ENCODE peak calls at places on chromosomes 3 and 15, in ten cellular contexts. J, S, Z, G, O, U, Y, C, Q and H are unnamed samples.

GRCh38 chr3:30044515-30044914 is 561.9 kb upstream of the TGFBR2 start:
- DNase-seq in O (no peak), Q (no peak), Y (no peak), C (no peak), Z (no peak), J (no peak), G (no peak), S (no peak), U (no peak), H (no peak)

GRCh38 chr15:57079446-57079845 is 161.0 kb downstream of the TCF12 start:
- DNase-seq in S (no peak), U (peak; percentile 42), C (no peak), Z (no peak), O (no peak), G (no peak), Y (peak; percentile 10), Q (no peak), J (peak; percentile 13), H (no peak)

GRCh38 chr3:12178091-12178820 is 19.5 kb upstream of the TIMP4 start:
- DNase-seq in J (no peak), G (no peak), C (peak; percentile 58), S (no peak), U (peak; percentile 54), O (no peak), Q (peak; percentile 63), Z (peak; percentile 66), Y (no peak), H (no peak)

GRCh38 chr3:72475258-72476138 is 372.7 kb downstream of the SHQ1 start:
- DNase-seq in Q (no peak), Y (no peak), U (no peak), J (no peak), Z (no peak), S (no peak), G (no peak), C (no peak), O (no peak), H (no peak)

GRCh38 chr15:52362497-52362896 is 66.9 kb upstream of the MYO5C start:
- DNase-seq in O (no peak), Y (no peak), Z (peak; percentile 92), C (peak; percentile 73), S (no peak), J (no peak), Q (peak; percentile 9), G (peak; percentile 72), U (no peak), H (peak; percentile 23)

GRCh38 chr15:85337398-85338074 is 42.9 kb upstream of the AKAP13 start:
- DNase-seq in G (no peak), C (no peak), U (no peak), O (no peak), Z (peak; percentile 35), S (no peak), Y (no peak), J (no peak), Q (no peak), H (no peak)

GRCh38 chr3:48243886-48244285 is 3.0 kb downstream of the ZNF589 start:
- DNase-seq in C (no peak), Q (no peak), O (no peak), U (no peak), Z (no peak), G (no peak), Y (no peak), J (no peak), S (no peak), H (no peak)

GRCh38 chr15:57903626-57904025 is 161.9 kb downstream of the ALDH1A2 start:
- DNase-seq in J (no peak), C (no peak), G (no peak), S (no peak), Z (no peak), Y (no peak), Q (no peak), U (no peak), O (no peak), H (no peak)

GRCh38 chr3:166123576-166123975 is 286.4 kb upstream of the BCHE start:
- DNase-seq in J (no peak), Q (peak; percentile 2), U (peak; percentile 31), Z (no peak), G (peak; percentile 48), S (no peak), O (no peak), Y (no peak), C (peak; percentile 12), H (no peak)

GRCh38 chr3:160018959-160019358 is 30.3 kb downstream of the IL12A start:
- DNase-seq in O (no peak), Z (no peak), U (no peak), C (no peak), J (no peak), S (no peak), G (no peak), Y (no peak), Q (no peak), H (no peak)

GRCh38 chr3:12744326-12744725 is 14.7 kb downstream of the TMEM40 start:
- DNase-seq in C (no peak), J (no peak), G (no peak), Y (no peak), Z (no peak), Q (no peak), U (no peak), S (no peak), O (no peak), H (no peak)

GRCh38 chr15:48522911-48523310 is 122.6 kb downstream of the FBN1 start:
- DNase-seq in C (peak; percentile 33), J (no peak), Q (no peak), Y (no peak), U (no peak), O (no peak), G (no peak), S (no peak), Z (no peak), H (no peak)

GRCh38 chr3:191380001-191380400 is 49.7 kb upstream of the UTS2B start:
- DNase-seq in C (no peak), Z (no peak), Y (no peak), G (no peak), U (no peak), S (no peak), J (no peak), O (no peak), Q (peak; percentile 17), H (no peak)

GRCh38 chr3:128411574-128412064 is 55.1 kb downstream of the DNAJB8 start:
- DNase-seq in C (no peak), O (peak; percentile 84), Q (no peak), S (no peak), Y (no peak), Z (no peak), U (no peak), G (no peak), J (no peak), H (no peak)

GRCh38 chr3:9211155-9211950 is 38.1 kb downstream of the SRGAP3 start:
- DNase-seq in C (peak; percentile 31), G (peak; percentile 48), Y (no peak), U (peak; percentile 91), S (no peak), Z (peak; percentile 65), O (peak; percentile 36), J (no peak), Q (peak; percentile 42), H (no peak)

GRCh38 chr3:66158933-66159332 is 61.9 kb upstream of the SLC25A26 start:
- DNase-seq in Q (no peak), Y (no peak), U (no peak), O (no peak), C (no peak), S (no peak), J (no peak), G (no peak), Z (no peak), H (no peak)

GRCh38 chr15:101509279-101509678 is 19.8 kb upstream of the PCSK6 start:
- DNase-seq in Y (no peak), U (no peak), Q (no peak), S (peak; percentile 49), J (no peak), C (no peak), O (no peak), G (no peak), Z (no peak), H (no peak)

GRCh38 chr15:63374686-63375520 is 6.7 kb downstream of the CA12 start:
- DNase-seq in Y (no peak), O (no peak), G (peak; percentile 70), U (peak; percentile 82), J (no peak), S (no peak), Z (peak; percentile 89), C (peak; percentile 80), Q (peak; percentile 78), H (no peak)

GRCh38 chr3:15905041-15905440 is 107.3 kb upstream of the ANKRD28 start:
- DNase-seq in Y (no peak), O (no peak), Q (no peak), S (no peak), Z (no peak), U (no peak), G (no peak), C (no peak), J (no peak), H (no peak)

GRCh38 chr3:113214917-113215595 is 3.7 kb downstream of the BOC start:
- DNase-seq in Q (no peak), Y (no peak), S (no peak), C (peak; percentile 73), U (peak; percentile 53), O (no peak), G (no peak), Z (peak; percentile 83), J (no peak), H (no peak)

GRCh38 chr3:193909387-193909786 is 226.6 kb upstream of the HES1 start:
- DNase-seq in Y (no peak), O (no peak), Z (no peak), G (no peak), J (no peak), U (no peak), C (no peak), Q (no peak), S (no peak), H (no peak)

GRCh38 chr3:152328841-152329240 is 60.1 kb downstream of the MBNL1 start:
- DNase-seq in Z (peak; percentile 89), O (no peak), S (no peak), Y (no peak), J (no peak), C (peak; percentile 88), G (peak; percentile 62), U (peak; percentile 86), Q (peak; percentile 85), H (peak; percentile 26)
- H3K27ac ChIP-seq in Z (peak overlapping the region; percentile 57), O (peak overlapping the region; percentile 86), S (no peak overlapping the region), Y (no peak overlapping the region), J (no peak overlapping the region), C (no peak overlapping the region), G (no peak overlapping the region), U (peak overlapping the region; percentile 69), Q (peak overlapping the region; percentile 46), H (peak overlapping the region; percentile 51)

GRCh38 chr3:38455639-38456430 is 2.1 kb downstream of the ACVR2B start:
- DNase-seq in S (no peak), Z (no peak), G (no peak), O (peak; percentile 58), Q (peak; percentile 19), Y (no peak), U (no peak), J (no peak), C (peak; percentile 29), H (no peak)
- H3K9ac ChIP-seq in S (peak overlapping the region; percentile 83), Z (peak overlapping the region; percentile 80), G (no peak overlapping the region), O (peak overlapping the region; percentile 93), Q (no peak overlapping the region), Y (peak overlapping the region; percentile 97), U (peak overlapping the region; percentile 86), J (peak overlapping the region; percentile 74), C (peak overlapping the region; percentile 46), H (peak overlapping the region; percentile 47)

GRCh38 chr15:28963711-28964081 is 77.9 kb downstream of the APBA2 start:
- DNase-seq in G (no peak), O (no peak), Q (no peak), Y (no peak), Z (no peak), S (no peak), C (no peak), J (no peak), U (no peak), H (no peak)
- H3K27ac ChIP-seq in G (no peak overlapping the region), O (no peak overlapping the region), Q (no peak overlapping the region), Y (no peak overlapping the region), Z (no peak overlapping the region), S (no peak overlapping the region), C (no peak overlapping the region), J (no peak overlapping the region), U (no peak overlapping the region), H (no peak overlapping the region)

GRCh38 chr3:143123353-143123974 is 3.9 kb downstream of the CHST2 start:
- DNase-seq in S (no peak), Q (no peak), Z (no peak), G (no peak), U (no peak), C (no peak), J (no peak), O (no peak), Y (peak; percentile 29), H (no peak)
- H3K9ac ChIP-seq in S (no peak overlapping the region), Q (no peak overlapping the region), Z (no peak overlapping the region), G (no peak overlapping the region), U (no peak overlapping the region), C (no peak overlapping the region), J (no peak overlapping the region), O (no peak overlapping the region), Y (peak overlapping the region; percentile 95), H (no peak overlapping the region)